ENCODE peak calls at places on chromosome 12, in ten cellular contexts. F, G, L, R, M, V, Y, P, E and U are unnamed samples.

GRCh38 chr12:131574397-131574775 is 136.5 kb upstream of the SFSWAP start:
- DNase-seq in F (no peak), Y (no peak), V (no peak), L (no peak), R (no peak), G (no peak), P (no peak), M (no peak), E (no peak), U (no peak)

GRCh38 chr12:20561886-20562285 is 133.2 kb upstream of the SLCO1C1 start:
- DNase-seq in E (no peak), G (no peak), P (no peak), Y (no peak), M (no peak), F (no peak), L (peak), V (no peak), R (peak), U (no peak)

GRCh38 chr12:23684121-23684520 is 265.3 kb downstream of the SOX5 start:
- DNase-seq in P (no peak), R (no peak), Y (no peak), F (no peak), G (no peak), E (no peak), L (no peak), M (no peak), V (no peak), U (no peak)

GRCh38 chr12:46101121-46101869 is 110.9 kb upstream of the SCAF11 start:
- DNase-seq in R (no peak), V (no peak), P (no peak), E (no peak), F (no peak), G (no peak), M (no peak), L (no peak), Y (no peak), U (no peak)

GRCh38 chr12:93090768-93091172 is 161.7 kb upstream of the EEA1 start:
- DNase-seq in R (peak), M (no peak), G (no peak), P (peak), F (no peak), V (no peak), L (peak), Y (no peak), E (peak), U (no peak)

GRCh38 chr12:119681953-119682352 is 14.0 kb downstream of the PRKAB1 start:
- DNase-seq in Y (peak), M (no peak), L (no peak), F (peak), R (no peak), E (no peak), G (no peak), P (no peak), V (no peak), U (no peak)

GRCh38 chr12:122757568-122757967 is 4.9 kb downstream of the DENR start:
- DNase-seq in G (no peak), L (no peak), M (no peak), V (no peak), E (no peak), Y (no peak), R (no peak), P (no peak), F (no peak), U (no peak)

GRCh38 chr12:27733052-27733656 is 22.5 kb downstream of the MRPS35 start:
- DNase-seq in L (peak), Y (no peak), G (peak), V (no peak), R (peak), F (peak), E (peak), P (peak), M (peak), U (no peak)

GRCh38 chr12:10213168-10214130 is 772 bp downstream of the GABARAPL1 start:
- DNase-seq in R (peak), M (peak), Y (no peak), F (peak), P (peak), E (peak), L (peak), G (peak), V (peak), U (peak)